ENCODE peak calls at places on chromosomes 4 and X, in five cellular contexts. Y, X, U, S and C are unnamed samples.
A peak's percentile ranks its signal among the peaks of the same experiment; 100 is the strongest.

GRCh38 chrX:86171366-86171765 is 23.1 kb downstream of the DACH2 start:
- DNase-seq in Y (no peak), X (no peak), U (peak; percentile 35), S (peak; percentile 44), C (peak; percentile 16)

GRCh38 chr4:19030048-19030447 is 1008.5 kb upstream of the LCORL start:
- DNase-seq in Y (no peak), X (no peak), U (no peak), S (no peak), C (no peak)

GRCh38 chrX:38313190-38313589 is 14.1 kb downstream of the RPGR start:
- DNase-seq in Y (no peak), X (no peak), U (no peak), S (no peak), C (no peak)

GRCh38 chr4:23631255-23631950 is 258.4 kb downstream of the PPARGC1A start:
- DNase-seq in Y (no peak), X (no peak), U (no peak), S (no peak), C (no peak)

GRCh38 chr4:185096032-185096653 is 46.9 kb upstream of the SLC25A4 start:
- DNase-seq in Y (no peak), X (no peak), U (peak; percentile 25), S (no peak), C (no peak)

GRCh38 chrX:130136497-130136896 is 26.2 kb upstream of the ELF4 start:
- DNase-seq in Y (no peak), X (no peak), U (no peak), S (no peak), C (no peak)

GRCh38 chr4:23889814-23890269 is at the start of gene PPARGC1A:
- DNase-seq in Y (no peak), X (no peak), U (peak; percentile 80), S (no peak), C (no peak)

GRCh38 chr4:157821814-157822213 is 351.0 kb downstream of the GASK1B start:
- DNase-seq in Y (no peak), X (no peak), U (no peak), S (no peak), C (no peak)

GRCh38 chr4:80192937-80193336 is 4.4 kb upstream of the PRDM8 start:
- DNase-seq in Y (no peak), X (no peak), U (no peak), S (no peak), C (no peak)

GRCh38 chr4:87592124-87592523 is 16.2 kb upstream of the DSPP start:
- DNase-seq in Y (no peak), X (no peak), U (no peak), S (no peak), C (no peak)

DNA sequence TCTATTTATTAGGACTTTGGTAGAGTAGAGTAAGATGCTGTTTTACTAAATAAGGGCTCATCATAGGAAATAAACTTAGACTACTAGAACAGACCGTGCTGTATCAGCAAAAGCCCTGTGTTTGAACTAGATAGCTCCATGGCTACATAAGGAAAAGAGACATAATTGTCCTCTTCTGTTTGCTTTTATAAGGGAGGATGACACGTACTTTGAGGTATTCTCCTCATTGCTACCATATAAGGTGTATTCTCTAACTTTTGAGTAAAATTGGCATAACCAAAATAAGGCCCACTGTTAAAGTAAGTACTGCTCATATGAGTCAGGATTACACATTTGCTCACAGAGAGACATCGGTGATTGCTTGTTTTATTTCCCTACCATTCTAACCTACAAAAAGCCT is 64.3 kb downstream of the PDLIM5 start:
- DNase-seq in Y (no peak), X (no peak), U (peak; percentile 76), S (no peak), C (no peak)
- TF ChIP-seq CREB1 in Y (no peak), X (no peak), U (no peak), S (no peak), C (no peak)

GRCh38 chr4:112297495-112297894 is 326 bp downstream of the ALPK1 start:
- DNase-seq in Y (no peak), X (no peak), U (no peak), S (no peak), C (no peak)

GRCh38 chr4:112302320-112303274 is 5.4 kb downstream of the ALPK1 start:
- DNase-seq in Y (no peak), X (no peak), U (no peak), S (no peak), C (no peak)

DNA sequence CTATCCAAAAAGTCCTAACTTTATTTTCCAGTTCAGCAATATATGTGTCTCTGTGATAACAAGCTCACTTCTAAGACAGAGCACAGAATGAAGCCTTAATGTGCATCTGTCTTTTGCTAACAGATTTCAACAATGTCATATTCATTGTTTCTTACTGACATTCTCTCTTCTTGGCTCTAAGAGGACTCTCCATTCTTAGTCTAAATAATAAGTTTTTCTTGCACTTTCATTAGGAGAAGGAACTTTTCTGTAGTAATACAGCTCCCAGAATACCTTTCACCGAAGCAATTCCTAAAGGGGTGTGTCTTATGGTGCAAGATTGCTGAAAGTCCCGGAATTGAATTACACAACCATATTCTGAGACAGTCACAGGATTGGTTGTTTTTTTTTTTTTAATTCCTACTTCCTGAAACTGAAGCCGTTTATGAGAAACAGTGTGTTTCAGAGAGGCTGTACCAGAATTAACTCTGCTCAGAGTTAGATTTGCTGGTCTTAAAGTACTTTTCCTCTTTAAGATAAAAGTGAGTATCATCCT is at the start of gene ALPK1:
- DNase-seq in Y (no peak), X (no peak), U (peak; percentile 33), S (no peak), C (no peak)
- TF ChIP-seq ATF3 in Y (peak; percentile 65), X (no peak), U (no peak), S (no peak), C (no peak)

GRCh38 chr4:8451440-8452182 is 11.0 kb downstream of the TRMT44 start:
- DNase-seq in Y (peak; percentile 58), X (no peak), U (no peak), S (no peak), C (no peak)
- TF ChIP-seq CREB1 in Y (no peak), X (no peak), U (no peak), S (no peak), C (no peak)

GRCh38 chrX:41086627-41086932 is 1.3 kb downstream of the USP9X start:
- DNase-seq in Y (no peak), X (no peak), U (no peak), S (no peak), C (no peak)

GRCh38 chrX:41085105-41085882 is at the start of gene USP9X:
- DNase-seq in Y (peak; percentile 79), X (peak; percentile 62), U (peak; percentile 66), S (peak; percentile 72), C (peak; percentile 82)

GRCh38 chrX:41084360-41085104 is 713 bp upstream of the USP9X start:
- DNase-seq in Y (peak; percentile 86), X (peak; percentile 86), U (peak; percentile 87), S (peak; percentile 96), C (peak; percentile 94)

GRCh38 chrX:41087219-41087618 is 2.0 kb downstream of the USP9X start:
- DNase-seq in Y (no peak), X (no peak), U (no peak), S (no peak), C (no peak)

DNA sequence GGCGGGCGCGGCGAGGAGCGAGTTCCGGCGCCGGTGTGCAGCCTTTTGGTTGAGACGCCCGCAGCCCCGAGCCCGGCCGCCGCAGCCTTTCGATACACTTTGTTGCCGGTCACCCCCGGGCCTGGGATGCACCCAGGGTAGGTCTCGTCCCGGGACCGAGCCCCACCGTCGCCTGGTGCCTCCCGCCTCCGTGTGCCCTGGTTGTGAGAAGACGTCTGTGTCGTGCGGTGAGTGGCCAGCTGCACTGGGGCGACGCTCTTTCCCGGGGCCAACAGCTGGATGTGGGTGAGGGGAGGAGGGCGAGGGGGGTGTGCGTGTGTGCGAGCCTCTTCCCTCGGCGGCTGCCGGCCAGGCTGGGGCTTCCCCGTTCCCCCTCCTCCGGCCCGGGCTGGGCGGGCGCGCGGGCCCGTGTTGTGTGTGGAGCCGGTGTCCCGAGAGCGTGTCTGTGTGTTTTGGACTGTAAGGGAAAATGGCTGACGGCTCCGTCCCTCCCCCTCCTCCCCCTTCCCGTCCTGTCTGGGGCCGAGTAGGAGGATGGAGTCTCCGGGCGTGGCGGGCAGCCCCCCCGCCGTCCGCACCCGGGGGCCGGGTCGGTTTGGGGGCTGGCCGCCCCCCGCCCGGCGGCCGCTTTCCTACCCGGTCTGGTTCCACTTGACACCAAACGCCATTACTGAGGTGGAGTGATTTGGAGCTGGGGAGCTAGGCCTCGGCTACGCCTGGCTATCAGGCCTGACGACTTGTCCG is 810 bp downstream of the USP9X start:
- DNase-seq in Y (peak; percentile 51), X (no peak), U (peak; percentile 30), S (peak; percentile 53), C (peak; percentile 29)
- TF ChIP-seq ATF3 in Y (no peak), X (no peak), U (no peak), S (no peak), C (no peak)

GRCh38 chrX:15750611-15751159 is 12.6 kb downstream of the CA5B start:
- DNase-seq in Y (no peak), X (no peak), U (no peak), S (no peak), C (no peak)

GRCh38 chrX:15749642-15750610 is 11.9 kb downstream of the CA5B start:
- DNase-seq in Y (no peak), X (no peak), U (no peak), S (no peak), C (no peak)

GRCh38 chrX:15747626-15748173 is 9.6 kb downstream of the CA5B start:
- DNase-seq in Y (no peak), X (no peak), U (no peak), S (no peak), C (no peak)

GRCh38 chrX:15755091-15755490 is 17.0 kb downstream of the CA5B start:
- DNase-seq in Y (no peak), X (no peak), U (no peak), S (no peak), C (no peak)

DNA sequence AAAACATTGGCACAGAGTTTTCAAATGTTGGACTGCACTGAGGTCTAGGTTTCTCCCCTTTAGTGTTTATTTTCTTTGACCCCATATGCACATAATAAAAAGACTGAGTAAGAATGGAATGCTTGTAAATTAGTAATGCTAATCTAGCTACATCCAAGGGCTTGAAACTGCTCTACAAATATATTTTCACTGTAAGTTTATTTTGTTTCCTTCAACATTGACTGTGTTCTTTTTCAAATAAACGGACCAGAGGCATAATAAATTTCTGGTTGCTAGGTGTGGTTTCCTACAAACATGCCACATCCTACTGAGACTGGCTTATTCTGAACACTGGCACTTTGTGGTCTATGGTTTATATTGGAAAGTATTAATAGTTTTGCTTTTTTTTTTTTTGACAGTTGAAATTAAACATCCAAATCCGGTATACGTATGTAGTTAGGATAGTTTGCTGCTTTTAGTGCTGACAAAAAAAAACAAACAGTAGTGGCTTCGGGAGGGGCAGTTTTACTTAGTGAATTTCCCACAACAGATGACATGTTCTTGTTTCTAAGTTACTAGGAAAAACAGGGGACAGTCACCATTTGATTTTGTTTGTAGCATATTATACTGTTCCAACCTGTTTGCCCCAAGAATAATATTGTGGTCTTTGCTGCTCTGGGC is 13.2 kb downstream of the CA5B start:
- DNase-seq in Y (no peak), X (no peak), U (no peak), S (no peak), C (no peak)
- TF ChIP-seq CREB1 in Y (no peak), X (no peak), U (no peak), S (no peak), C (no peak)

GRCh38 chr4:67883463-67883862 is 339 bp downstream of the TMPRSS11D start:
- DNase-seq in Y (no peak), X (no peak), U (no peak), S (no peak), C (no peak)

GRCh38 chr4:67883902-67884301 is at the start of gene TMPRSS11D:
- DNase-seq in Y (no peak), X (no peak), U (no peak), S (no peak), C (no peak)

GRCh38 chr4:67886281-67886680 is 2.5 kb upstream of the TMPRSS11D start:
- DNase-seq in Y (no peak), X (no peak), U (no peak), S (no peak), C (no peak)

GRCh38 chr4:67881226-67881625 is 2.6 kb downstream of the TMPRSS11D start:
- DNase-seq in Y (no peak), X (no peak), U (no peak), S (no peak), C (no peak)

GRCh38 chr4:67885727-67886126 is 1.9 kb upstream of the TMPRSS11D start:
- DNase-seq in Y (no peak), X (no peak), U (no peak), S (no peak), C (no peak)
- TF ChIP-seq ATF3 in Y (no peak), X (no peak), U (no peak), S (no peak), C (no peak)